ENCODE peak calls at places on chromosomes 1 and 21, in ten cellular contexts. I is adipocyte, B is colonic mucosa, M is psoas muscle, Q is cardiac muscle cell, Z is uterus, E is thoracic aorta, P is HAP-1, O is body of pancreas, L is mesenchymal stem cell. U is an unnamed sample.
A peak's percentile ranks its signal among the peaks of the same experiment; 100 is the strongest.

GRCh38 chr21:42466700-42467612 is 29.1 kb downstream of the RSPH1 start:
- DNase-seq in I (peak; percentile 10), B (peak; percentile 52), M (no peak), Q (peak; percentile 45), Z (no peak), E (no peak), P (no peak), O (peak; percentile 55), L (peak; percentile 34), U (no peak)

GRCh38 chr21:42248783-42249597 is 30.1 kb downstream of the ABCG1 start:
- DNase-seq in I (no peak), B (no peak), M (no peak), Q (no peak), Z (no peak), E (no peak), P (no peak), O (no peak), L (no peak), U (no peak)

GRCh38 chr21:44394733-44395132 is 41.3 kb downstream of the TRPM2 start:
- DNase-seq in I (no peak), B (no peak), M (no peak), Q (no peak), Z (no peak), E (no peak), P (no peak), O (no peak), L (no peak), U (no peak)

GRCh38 chr21:36589352-36589971 is 109.5 kb upstream of the SIM2 start:
- DNase-seq in I (peak; percentile 8), B (peak; percentile 39), M (peak; percentile 45), Q (no peak), Z (peak; percentile 33), E (no peak), P (no peak), O (peak; percentile 75), L (peak; percentile 4), U (no peak)

GRCh38 chr1:159869173-159869572 is 6.7 kb upstream of the VSIG8 start:
- DNase-seq in I (peak; percentile 48), B (no peak), M (no peak), Q (no peak), Z (no peak), E (no peak), P (no peak), O (no peak), L (peak; percentile 68), U (no peak)

GRCh38 chr1:53619811-53620619 is 118.9 kb downstream of the GLIS1 start:
- DNase-seq in I (peak; percentile 5), B (no peak), M (no peak), Q (peak; percentile 49), Z (no peak), E (no peak), P (no peak), O (no peak), L (peak; percentile 45), U (no peak)

GRCh38 chr1:7869136-7869905 is 16.5 kb upstream of the UTS2 start:
- DNase-seq in I (no peak), B (no peak), M (no peak), Q (no peak), Z (no peak), E (no peak), P (no peak), O (no peak), L (no peak), U (no peak)

GRCh38 chr1:154548028-154548427 is 10.4 kb downstream of the UBE2Q1 start:
- DNase-seq in I (no peak), B (no peak), M (no peak), Q (no peak), Z (no peak), E (no peak), P (no peak), O (peak; percentile 86), L (no peak), U (peak; percentile 55)

GRCh38 chr21:34593954-34594531 is 20.9 kb downstream of the RCAN1 start:
- DNase-seq in I (no peak), B (no peak), M (no peak), Q (no peak), Z (no peak), E (no peak), P (no peak), O (no peak), L (peak; percentile 71), U (no peak)

GRCh38 chr1:18302788-18303413 is 177.8 kb upstream of the KLHDC7A start:
- DNase-seq in I (no peak), B (peak; percentile 35), M (no peak), Q (no peak), Z (no peak), E (no peak), P (no peak), O (no peak), L (no peak), U (no peak)

GRCh38 chr21:41437754-41438153 is 11.7 kb downstream of the MX1 start:
- DNase-seq in I (no peak), B (no peak), M (no peak), Q (no peak), Z (no peak), E (no peak), P (no peak), O (no peak), L (peak; percentile 19), U (no peak)

GRCh38 chr1:66334311-66334710 is 199.6 kb upstream of the SGIP1 start:
- DNase-seq in I (no peak), B (no peak), M (no peak), Q (no peak), Z (no peak), E (no peak), P (peak; percentile 81), O (no peak), L (no peak), U (no peak)
- H3K4me1 ChIP-seq in I (peaks cover 12% of the 10 kb centered on the region), B (no peaks in the 10 kb centered on the region), M (peaks cover 45% of the 10 kb centered on the region), Q (peaks cover 10% of the 10 kb centered on the region), Z (no peaks in the 10 kb centered on the region), E (peaks cover 45% of the 10 kb centered on the region), P (peaks cover 36% of the 10 kb centered on the region), O (no peaks in the 10 kb centered on the region), L (peaks cover 5% of the 10 kb centered on the region), U (peaks cover 84% of the 10 kb centered on the region)

DNA sequence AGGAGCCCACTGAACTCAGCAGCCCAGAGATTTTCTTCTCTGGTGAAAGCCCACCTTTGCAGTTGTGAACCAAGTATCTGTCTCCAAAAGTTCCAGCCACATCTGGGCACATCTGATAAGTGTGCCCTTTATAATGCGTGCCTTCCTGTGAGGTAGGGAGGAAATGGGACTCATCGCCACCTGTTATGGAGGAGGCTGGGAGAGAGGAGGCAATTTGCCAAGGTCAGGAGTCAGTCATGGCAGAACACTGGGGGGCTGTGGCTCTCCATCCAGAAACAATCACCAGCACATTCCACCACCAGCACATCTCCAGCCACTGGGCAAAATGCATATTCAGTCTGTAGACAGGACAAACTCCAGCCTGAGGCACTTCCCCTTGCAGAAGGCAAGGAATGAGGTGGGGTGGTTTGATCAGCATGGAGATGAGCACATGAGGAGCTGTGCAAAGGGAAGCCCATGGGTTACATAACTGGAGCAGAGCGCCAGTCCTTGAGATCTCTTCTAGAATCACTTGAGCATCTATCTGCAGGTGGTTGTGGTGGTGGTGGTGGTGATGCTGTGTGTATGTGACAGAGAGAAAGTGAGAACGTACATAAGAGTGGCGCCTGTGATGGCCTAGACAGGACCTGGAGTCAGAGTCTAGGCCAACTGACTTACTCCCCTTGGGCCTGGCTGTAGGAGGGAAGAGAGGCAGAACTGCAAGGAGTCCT is 15.1 kb upstream of the LEMD1 start:
- DNase-seq in I (no peak), B (no peak), M (no peak), Q (no peak), Z (no peak), E (no peak), P (no peak), O (no peak), L (no peak), U (no peak)
- H3K4me1 ChIP-seq in I (peaks cover 9% of the 10 kb centered on the region), B (peaks cover 17% of the 10 kb centered on the region), M (peaks cover 45% of the 10 kb centered on the region), Q (peaks cover 27% of the 10 kb centered on the region), Z (peaks cover 4% of the 10 kb centered on the region), E (peaks cover 15% of the 10 kb centered on the region), P (peaks cover 12% of the 10 kb centered on the region), O (peaks cover 34% of the 10 kb centered on the region), L (peaks cover 20% of the 10 kb centered on the region), U (peaks cover 52% of the 10 kb centered on the region)

GRCh38 chr1:27113861-27114260 is 41.1 kb downstream of the SLC9A1 start:
- DNase-seq in I (no peak), B (no peak), M (no peak), Q (no peak), Z (no peak), E (no peak), P (no peak), O (no peak), L (no peak), U (no peak)

GRCh38 chr1:27116697-27117096 is 38.2 kb downstream of the SLC9A1 start:
- DNase-seq in I (peak; percentile 43), B (no peak), M (no peak), Q (no peak), Z (no peak), E (no peak), P (no peak), O (no peak), L (peak; percentile 34), U (no peak)

GRCh38 chr1:27116210-27116609 is 38.7 kb downstream of the SLC9A1 start:
- DNase-seq in I (no peak), B (no peak), M (no peak), Q (no peak), Z (peak; percentile 69), E (no peak), P (no peak), O (peak; percentile 60), L (peak; percentile 25), U (peak; percentile 40)

GRCh38 chr1:27111771-27112573 is 43.0 kb downstream of the SLC9A1 start:
- DNase-seq in I (peak; percentile 95), B (peak; percentile 77), M (peak; percentile 90), Q (peak; percentile 39), Z (peak; percentile 90), E (peak; percentile 58), P (no peak), O (peak; percentile 86), L (peak; percentile 100), U (peak; percentile 77)

DNA sequence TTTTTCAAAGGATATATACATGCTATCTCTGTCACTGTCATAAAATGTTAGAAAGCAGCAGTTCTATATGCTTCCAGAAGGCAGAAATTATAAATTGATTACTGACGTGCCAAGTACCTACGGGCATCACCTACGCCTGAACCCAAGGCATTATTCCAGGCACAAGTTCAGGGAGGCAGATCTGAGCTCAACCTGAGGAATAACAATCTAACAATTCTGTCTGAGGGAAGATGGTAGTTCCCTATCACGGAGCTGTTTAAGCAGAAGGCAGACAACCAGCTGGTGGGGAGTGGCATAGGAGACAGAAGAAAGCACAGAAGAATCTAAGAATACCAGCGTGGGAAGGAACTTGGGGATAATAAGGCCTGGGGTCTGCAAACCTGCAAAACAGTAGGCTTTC is 40.4 kb downstream of the SLC9A1 start:
- DNase-seq in I (no peak), B (no peak), M (no peak), Q (no peak), Z (no peak), E (no peak), P (no peak), O (no peak), L (no peak), U (no peak)
- H3K4me1 ChIP-seq in I (peaks cover 60% of the 10 kb centered on the region), B (peaks cover 34% of the 10 kb centered on the region), M (peaks cover 45% of the 10 kb centered on the region), Q (peaks cover 18% of the 10 kb centered on the region), Z (peaks cover 19% of the 10 kb centered on the region), E (peaks cover 54% of the 10 kb centered on the region), P (no peaks in the 10 kb centered on the region), O (peaks cover 16% of the 10 kb centered on the region), L (peaks cover 36% of the 10 kb centered on the region), U (peaks cover 72% of the 10 kb centered on the region)

DNA sequence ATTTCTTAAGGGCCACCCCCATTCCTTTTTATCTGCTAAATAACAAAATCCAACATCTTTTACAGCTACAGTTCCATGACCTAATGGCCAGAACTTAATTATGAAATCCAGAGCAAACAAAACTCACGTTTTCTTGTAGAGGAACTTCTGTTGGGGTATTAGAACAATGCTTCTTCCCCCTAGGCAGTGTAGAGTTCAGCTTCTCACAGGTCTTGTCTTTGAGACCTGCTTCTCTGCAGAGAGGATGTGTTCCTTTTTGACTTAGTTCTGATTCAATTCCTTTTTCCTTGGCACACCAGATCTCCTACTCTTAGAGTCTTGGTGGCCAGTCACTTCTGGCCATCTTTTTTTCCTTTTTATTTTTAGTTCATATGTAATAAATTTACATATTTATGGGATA is 22.2 kb downstream of the VAV3 start:
- DNase-seq in I (no peak), B (no peak), M (no peak), Q (no peak), Z (no peak), E (no peak), P (no peak), O (no peak), L (no peak), U (no peak)
- H3K4me1 ChIP-seq in I (peaks cover 12% of the 10 kb centered on the region), B (no peaks in the 10 kb centered on the region), M (no peaks in the 10 kb centered on the region), Q (no peaks in the 10 kb centered on the region), Z (no peaks in the 10 kb centered on the region), E (peaks cover 8% of the 10 kb centered on the region), P (no peaks in the 10 kb centered on the region), O (no peaks in the 10 kb centered on the region), L (no peaks in the 10 kb centered on the region), U (peaks cover under 1% of the 10 kb centered on the region)